ENCODE peak calls at places on chromosomes 5 and 9, in seven cellular contexts. One of them, this sample, is unnamed.

GRCh38 chr5:74325866-74326265 is 314.7 kb downstream of the ENC1 start:
- DNase-seq in fibroblast of mammary gland: no peak
- DNase-seq in body of pancreas: peak; percentile 22
- DNase-seq in cardiac muscle cell: no peak
- DNase-seq in AG09309: no peak
- DNase-seq in PC-9: peak; percentile 90
- DNase-seq in mammary epithelial cell: peak; percentile 88
- DNase-seq in this sample: no peak

GRCh38 chr9:96219615-96220257 is 82.2 kb downstream of the HSD17B3 start:
- DNase-seq in body of pancreas: peak; percentile 38
- DNase-seq in AG09309: no peak
- DNase-seq in cardiac muscle cell: no peak
- DNase-seq in mammary epithelial cell: peak; percentile 15
- DNase-seq in PC-9: no peak
- DNase-seq in fibroblast of mammary gland: peak; percentile 61
- DNase-seq in this sample: peak; percentile 8

GRCh38 chr5:154317916-154318315 is 127.4 kb downstream of the GALNT10 start:
- DNase-seq in fibroblast of mammary gland: no peak
- DNase-seq in PC-9: no peak
- DNase-seq in cardiac muscle cell: no peak
- DNase-seq in body of pancreas: no peak
- DNase-seq in AG09309: no peak
- DNase-seq in mammary epithelial cell: no peak
- DNase-seq in this sample: no peak

GRCh38 chr9:2962471-2963172 is 118.7 kb upstream of the PUM3 start:
- DNase-seq in body of pancreas: no peak
- DNase-seq in mammary epithelial cell: peak; percentile 33
- DNase-seq in fibroblast of mammary gland: no peak
- DNase-seq in AG09309: no peak
- DNase-seq in cardiac muscle cell: no peak
- DNase-seq in PC-9: no peak
- DNase-seq in this sample: no peak

GRCh38 chr9:88238281-88238571 is 100.0 kb upstream of the SPATA31C2 start:
- DNase-seq in AG09309: no peak
- DNase-seq in mammary epithelial cell: no peak
- DNase-seq in PC-9: no peak
- DNase-seq in body of pancreas: no peak
- DNase-seq in cardiac muscle cell: no peak
- DNase-seq in fibroblast of mammary gland: no peak
- DNase-seq in this sample: no peak

GRCh38 chr5:173864126-173865075 is 23.7 kb upstream of the CPEB4 start:
- DNase-seq in PC-9: no peak
- DNase-seq in cardiac muscle cell: no peak
- DNase-seq in AG09309: no peak
- DNase-seq in body of pancreas: peak; percentile 31
- DNase-seq in fibroblast of mammary gland: no peak
- DNase-seq in mammary epithelial cell: no peak
- DNase-seq in this sample: no peak

GRCh38 chr9:134605351-134605968 is 36.1 kb upstream of the COL5A1 start:
- DNase-seq in AG09309: no peak
- DNase-seq in body of pancreas: no peak
- DNase-seq in cardiac muscle cell: no peak
- DNase-seq in mammary epithelial cell: no peak
- DNase-seq in PC-9: no peak
- DNase-seq in fibroblast of mammary gland: no peak
- DNase-seq in this sample: no peak

GRCh38 chr9:5389109-5389732 is 48.5 kb downstream of the PLGRKT start:
- DNase-seq in cardiac muscle cell: no peak
- DNase-seq in AG09309: peak; percentile 53
- DNase-seq in fibroblast of mammary gland: peak; percentile 96
- DNase-seq in PC-9: no peak
- DNase-seq in body of pancreas: no peak
- DNase-seq in mammary epithelial cell: peak; percentile 85
- DNase-seq in this sample: peak; percentile 65

GRCh38 chr5:73596705-73597328 is 29.2 kb upstream of the ARHGEF28 start:
- DNase-seq in PC-9: no peak
- DNase-seq in AG09309: no peak
- DNase-seq in fibroblast of mammary gland: peak; percentile 56
- DNase-seq in body of pancreas: peak; percentile 55
- DNase-seq in cardiac muscle cell: peak; percentile 51
- DNase-seq in mammary epithelial cell: no peak
- DNase-seq in this sample: peak; percentile 30

GRCh38 chr9:133714606-133715294 is 23.4 kb downstream of the SARDH start:
- DNase-seq in mammary epithelial cell: no peak
- DNase-seq in cardiac muscle cell: peak; percentile 52
- DNase-seq in AG09309: no peak
- DNase-seq in fibroblast of mammary gland: peak; percentile 88
- DNase-seq in PC-9: no peak
- DNase-seq in body of pancreas: peak; percentile 57
- DNase-seq in this sample: no peak

GRCh38 chr5:36820900-36821299 is 55.7 kb upstream of the NIPBL start:
- DNase-seq in mammary epithelial cell: no peak
- DNase-seq in fibroblast of mammary gland: no peak
- DNase-seq in AG09309: no peak
- DNase-seq in cardiac muscle cell: no peak
- DNase-seq in PC-9: no peak
- DNase-seq in body of pancreas: no peak
- DNase-seq in this sample: no peak

GRCh38 chr9:98057095-98057799 is 715 bp downstream of the NANS start:
- DNase-seq in body of pancreas: no peak
- DNase-seq in cardiac muscle cell: no peak
- DNase-seq in fibroblast of mammary gland: peak; percentile 21
- DNase-seq in PC-9: no peak
- DNase-seq in mammary epithelial cell: peak; percentile 23
- DNase-seq in AG09309: no peak
- DNase-seq in this sample: peak; percentile 25

GRCh38 chr9:131706608-131706970 is 33.3 kb downstream of the RAPGEF1 start:
- DNase-seq in cardiac muscle cell: no peak
- DNase-seq in body of pancreas: peak; percentile 71
- DNase-seq in AG09309: no peak
- DNase-seq in mammary epithelial cell: no peak
- DNase-seq in fibroblast of mammary gland: no peak
- DNase-seq in PC-9: no peak
- DNase-seq in this sample: no peak

GRCh38 chr5:458547-459353 is 15.8 kb downstream of the EXOC3 start:
- DNase-seq in fibroblast of mammary gland: peak; percentile 64
- DNase-seq in PC-9: peak; percentile 99
- DNase-seq in mammary epithelial cell: peak; percentile 94
- DNase-seq in cardiac muscle cell: no peak
- DNase-seq in body of pancreas: peak; percentile 58
- DNase-seq in AG09309: no peak
- DNase-seq in this sample: peak; percentile 60

GRCh38 chr5:63916786-63917185 is 45.5 kb downstream of the HTR1A start:
- DNase-seq in fibroblast of mammary gland: peak; percentile 82
- DNase-seq in cardiac muscle cell: no peak
- DNase-seq in PC-9: no peak
- DNase-seq in AG09309: no peak
- DNase-seq in mammary epithelial cell: peak; percentile 30
- DNase-seq in body of pancreas: no peak
- DNase-seq in this sample: no peak

DNA sequence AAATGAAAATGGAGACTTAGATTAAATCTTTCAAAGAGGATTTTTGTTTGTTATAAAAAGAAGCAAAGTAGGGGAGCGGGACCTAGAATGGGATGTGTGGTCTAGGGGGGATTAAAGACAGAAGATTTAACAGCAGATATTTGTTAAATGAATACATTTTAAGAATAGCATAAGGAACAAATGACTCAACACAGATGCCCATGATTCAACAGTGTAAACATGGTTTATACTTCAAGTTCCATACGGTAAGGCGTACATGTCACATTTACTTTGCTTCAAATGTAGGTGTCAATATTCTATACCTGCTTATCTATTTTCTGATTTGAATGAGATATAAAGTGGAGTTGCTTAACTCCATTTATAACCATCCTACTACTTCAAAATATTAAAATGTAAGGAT is 1.5 kb downstream of the TICAM2 start:
- DNase-seq in fibroblast of mammary gland: peak; percentile 69
- DNase-seq in AG09309: no peak
- DNase-seq in mammary epithelial cell: no peak
- DNase-seq in PC-9: no peak
- DNase-seq in body of pancreas: no peak
- DNase-seq in cardiac muscle cell: no peak
- DNase-seq in this sample: no peak
- H3K4me3 ChIP-seq in fibroblast of mammary gland: peak overlapping the region; percentile 82
- H3K4me3 ChIP-seq in AG09309: peak overlapping the region; percentile 63
- H3K4me3 ChIP-seq in mammary epithelial cell: no peak overlapping the region
- H3K4me3 ChIP-seq in PC-9: no peak overlapping the region
- H3K4me3 ChIP-seq in body of pancreas: no peak overlapping the region
- H3K4me3 ChIP-seq in cardiac muscle cell: no peak overlapping the region
- H3K4me3 ChIP-seq in this sample: peak overlapping the region; percentile 74

GRCh38 chr5:170270670-170271069 is 26.9 kb downstream of the LCP2 start:
- DNase-seq in mammary epithelial cell: no peak
- DNase-seq in body of pancreas: no peak
- DNase-seq in fibroblast of mammary gland: no peak
- DNase-seq in cardiac muscle cell: no peak
- DNase-seq in AG09309: no peak
- DNase-seq in PC-9: no peak
- DNase-seq in this sample: no peak

GRCh38 chr5:170277953-170278352 is 19.6 kb downstream of the LCP2 start:
- DNase-seq in body of pancreas: no peak
- DNase-seq in PC-9: no peak
- DNase-seq in fibroblast of mammary gland: no peak
- DNase-seq in cardiac muscle cell: no peak
- DNase-seq in AG09309: no peak
- DNase-seq in mammary epithelial cell: no peak
- DNase-seq in this sample: no peak

GRCh38 chr5:170275376-170275994 is 22.1 kb downstream of the LCP2 start:
- DNase-seq in body of pancreas: no peak
- DNase-seq in fibroblast of mammary gland: no peak
- DNase-seq in PC-9: no peak
- DNase-seq in cardiac muscle cell: no peak
- DNase-seq in AG09309: no peak
- DNase-seq in mammary epithelial cell: no peak
- DNase-seq in this sample: no peak

GRCh38 chr5:170269579-170269978 is 28.0 kb downstream of the LCP2 start:
- DNase-seq in PC-9: no peak
- DNase-seq in mammary epithelial cell: no peak
- DNase-seq in AG09309: no peak
- DNase-seq in body of pancreas: peak; percentile 57
- DNase-seq in cardiac muscle cell: no peak
- DNase-seq in fibroblast of mammary gland: no peak
- DNase-seq in this sample: no peak

DNA sequence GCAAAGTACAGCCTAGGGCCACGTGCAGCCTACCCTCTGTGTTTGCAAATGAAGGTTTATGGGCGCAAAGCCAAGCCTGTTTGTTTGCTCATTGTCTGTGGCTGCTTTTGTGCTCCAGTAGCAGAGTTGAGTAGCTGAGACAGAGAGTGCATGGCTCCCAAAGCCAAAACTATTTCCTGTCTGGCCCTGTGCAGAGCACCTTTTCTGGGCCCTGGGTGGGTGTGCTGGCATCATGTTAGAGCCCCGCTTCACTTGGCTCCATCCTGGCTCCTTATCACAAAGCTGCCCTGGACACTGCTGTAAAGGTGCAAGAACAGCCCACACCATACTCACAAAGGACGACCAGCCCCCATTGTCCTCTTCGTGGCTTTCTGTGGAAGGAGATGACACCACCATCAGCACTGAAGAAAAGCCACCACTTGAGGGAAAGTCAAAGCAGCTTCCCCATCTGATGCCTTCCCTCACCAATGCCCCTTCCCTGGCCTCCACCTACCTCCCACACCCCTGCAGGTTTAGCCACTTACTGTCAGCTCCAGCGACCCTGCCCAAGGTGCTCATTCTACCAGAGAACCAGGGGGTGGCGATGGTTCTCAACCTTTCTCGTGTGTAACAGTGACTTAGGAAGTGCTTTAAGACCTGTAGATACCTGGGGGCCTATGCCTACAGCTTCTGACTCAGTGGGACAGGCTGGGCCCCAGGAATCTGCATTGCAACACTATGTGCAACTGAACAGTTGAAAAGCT is 23.4 kb downstream of the LCP2 start:
- DNase-seq in AG09309: no peak
- DNase-seq in body of pancreas: no peak
- DNase-seq in cardiac muscle cell: peak; percentile 69
- DNase-seq in fibroblast of mammary gland: no peak
- DNase-seq in mammary epithelial cell: peak; percentile 13
- DNase-seq in PC-9: no peak
- DNase-seq in this sample: no peak
- TF ChIP-seq CTCF in AG09309: peak; percentile 16
- TF ChIP-seq CTCF in body of pancreas: peak; percentile 10
- TF ChIP-seq CTCF in cardiac muscle cell: peak; percentile 55
- TF ChIP-seq CTCF in fibroblast of mammary gland: peak; percentile 9
- TF ChIP-seq CTCF in mammary epithelial cell: peak; percentile 18
- TF ChIP-seq CTCF in PC-9: peak; percentile 33
- TF ChIP-seq CTCF in this sample: no peak

DNA sequence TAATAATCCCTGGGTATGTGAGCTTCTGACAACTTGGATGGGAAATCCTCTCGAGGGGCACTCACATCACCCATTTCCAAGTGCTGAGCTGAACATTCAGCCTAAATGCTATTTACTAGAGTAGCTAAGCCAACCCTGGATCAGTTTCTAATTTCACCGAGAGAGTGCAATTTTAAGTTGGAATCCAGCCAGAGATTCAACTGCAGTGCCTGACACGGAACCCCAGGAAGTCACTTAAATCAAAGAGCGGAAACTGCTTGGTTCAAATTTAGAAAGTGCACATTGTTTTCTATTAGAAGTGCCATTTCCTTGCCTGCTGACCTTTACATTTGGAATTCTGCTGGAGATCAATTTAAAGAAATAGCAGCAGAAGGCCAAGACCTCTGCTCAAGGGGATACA is 8.8 kb downstream of the SPRY4 start:
- DNase-seq in PC-9: no peak
- DNase-seq in cardiac muscle cell: peak; percentile 67
- DNase-seq in fibroblast of mammary gland: peak; percentile 57
- DNase-seq in mammary epithelial cell: no peak
- DNase-seq in body of pancreas: peak; percentile 7
- DNase-seq in AG09309: no peak
- DNase-seq in this sample: peak; percentile 66
- H3K4me3 ChIP-seq in PC-9: no peak overlapping the region
- H3K4me3 ChIP-seq in cardiac muscle cell: no peak overlapping the region
- H3K4me3 ChIP-seq in fibroblast of mammary gland: no peak overlapping the region
- H3K4me3 ChIP-seq in mammary epithelial cell: no peak overlapping the region
- H3K4me3 ChIP-seq in body of pancreas: no peak overlapping the region
- H3K4me3 ChIP-seq in AG09309: no peak overlapping the region
- H3K4me3 ChIP-seq in this sample: no peak overlapping the region

DNA sequence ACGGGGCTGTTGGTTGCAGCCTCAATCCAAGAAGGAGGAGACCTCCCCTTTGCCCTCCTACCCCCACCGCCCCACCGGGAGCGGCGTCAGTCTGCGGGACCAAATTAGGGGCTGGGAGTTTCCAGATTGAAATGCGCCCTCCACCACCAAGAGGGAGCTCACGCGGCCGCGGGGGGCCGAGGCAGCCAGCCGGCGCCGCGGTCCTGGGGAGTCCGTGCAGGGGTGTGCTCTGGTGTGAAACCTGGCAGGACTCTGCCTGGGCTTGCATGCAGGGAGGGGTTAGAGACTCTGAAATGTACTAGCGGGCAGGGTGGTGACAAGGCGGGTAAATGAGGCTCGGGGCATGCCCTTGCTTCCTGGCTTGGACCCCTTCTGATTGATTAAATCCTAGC is 989 bp upstream of the FBN2 start:
- DNase-seq in body of pancreas: no peak
- DNase-seq in AG09309: no peak
- DNase-seq in cardiac muscle cell: peak; percentile 79
- DNase-seq in PC-9: no peak
- DNase-seq in mammary epithelial cell: peak; percentile 63
- DNase-seq in fibroblast of mammary gland: peak; percentile 19
- DNase-seq in this sample: peak; percentile 16
- TF ChIP-seq CTCF in body of pancreas: no peak
- TF ChIP-seq CTCF in AG09309: no peak
- TF ChIP-seq CTCF in cardiac muscle cell: no peak
- TF ChIP-seq CTCF in PC-9: no peak
- TF ChIP-seq CTCF in mammary epithelial cell: peak; percentile 2
- TF ChIP-seq CTCF in fibroblast of mammary gland: no peak
- TF ChIP-seq CTCF in this sample: no peak

This sample was measured in fibroblast of the aortic adventitia.